ENCODE peak calls at places on chromosomes 6 and 20, in four cellular contexts. K, E, Q and L are unnamed samples.

GRCh38 chr6:169933839-169934698 is 182.6 kb downstream of the ERMARD start:
- ATAC-seq in E (no peak), K (no peak), Q (no peak), L (no peak)

GRCh38 chr6:20891161-20891560 is 356.9 kb downstream of the CDKAL1 start:
- ATAC-seq in K (no peak), E (no peak), Q (no peak), L (no peak)

GRCh38 chr6:72535124-72535523 is 86.7 kb upstream of the KCNQ5 start:
- ATAC-seq in K (no peak), E (no peak), Q (no peak), L (no peak)

GRCh38 chr6:128259036-128259734 is 261.2 kb downstream of the PTPRK start:
- ATAC-seq in K (peak; percentile 63), Q (peak; percentile 86), E (no peak), L (peak; percentile 73)

GRCh38 chr20:49452011-49452482 is 30.4 kb downstream of the KCNB1 start:
- ATAC-seq in E (no peak), Q (no peak), K (no peak), L (no peak)

GRCh38 chr6:134882426-134883038 is 67.4 kb downstream of the ALDH8A1 start:
- ATAC-seq in E (peak; percentile 89), K (no peak), Q (no peak), L (no peak)

GRCh38 chr20:44839481-44839880 is 29.1 kb upstream of the RIMS4 start:
- ATAC-seq in K (no peak), E (no peak), Q (no peak), L (no peak)

GRCh38 chr6:38370653-38371311 is 268.9 kb downstream of the BTBD9 start:
- ATAC-seq in Q (no peak), E (peak; percentile 11), K (no peak), L (no peak)

GRCh38 chr20:20734475-20734948 is 22.1 kb upstream of the RALGAPA2 start:
- ATAC-seq in E (no peak), K (peak; percentile 89), Q (no peak), L (peak; percentile 44)

GRCh38 chr6:150043501-150044412 is 18.4 kb upstream of the RAET1L start:
- ATAC-seq in E (no peak), K (no peak), Q (no peak), L (no peak)

GRCh38 chr20:44884907-44885391 is 556 bp upstream of the YWHAB start:
- ATAC-seq in Q (peak; percentile 1), K (no peak), E (no peak), L (no peak)

GRCh38 chr6:6057442-6058053 is 50.8 kb upstream of the NRN1 start:
- ATAC-seq in K (no peak), E (no peak), Q (no peak), L (no peak)

GRCh38 chr6:163414367-163415175 is at the start of gene QKI:
- ATAC-seq in Q (peak; percentile 45), K (peak; percentile 55), E (peak; percentile 59), L (peak; percentile 66)

GRCh38 chr6:14190596-14191224 is 73.1 kb downstream of the CD83 start:
- ATAC-seq in Q (no peak), E (no peak), K (no peak), L (no peak)